ENCODE peak calls at places on chromosomes 13 and 19, in eight cellular contexts. One of them, this sample, is unnamed.

GRCh38 chr13:91729859-91730258 is 331.4 kb downstream of the GPC5 start:
- DNase-seq in neuronal stem cell: no peak
- DNase-seq in left cardiac atrium: no peak
- DNase-seq in CD4-positive, alpha-beta T cell: no peak
- DNase-seq in SIG-M5: no peak
- DNase-seq in mesenteric fat pad: no peak
- DNase-seq in GM23338: no peak
- DNase-seq in anterior cingulate cortex: no peak
- DNase-seq in this sample: no peak

GRCh38 chr19:52034051-52034728 is 6.0 kb upstream of the ZNF614 start:
- DNase-seq in mesenteric fat pad: no peak
- DNase-seq in left cardiac atrium: no peak
- DNase-seq in neuronal stem cell: no peak
- DNase-seq in CD4-positive, alpha-beta T cell: no peak
- DNase-seq in anterior cingulate cortex: no peak
- DNase-seq in SIG-M5: no peak
- DNase-seq in GM23338: no peak
- DNase-seq in this sample: no peak

GRCh38 chr13:51942189-51942588 is 69.1 kb downstream of the ATP7B start:
- DNase-seq in SIG-M5: no peak
- DNase-seq in neuronal stem cell: no peak
- DNase-seq in anterior cingulate cortex: no peak
- DNase-seq in mesenteric fat pad: peak
- DNase-seq in left cardiac atrium: no peak
- DNase-seq in GM23338: no peak
- DNase-seq in CD4-positive, alpha-beta T cell: peak
- DNase-seq in this sample: no peak

GRCh38 chr19:11378319-11379189 is 4.1 kb downstream of the SWSAP1 start:
- DNase-seq in GM23338: peak
- DNase-seq in neuronal stem cell: peak
- DNase-seq in anterior cingulate cortex: peak
- DNase-seq in left cardiac atrium: peak
- DNase-seq in CD4-positive, alpha-beta T cell: no peak
- DNase-seq in mesenteric fat pad: no peak
- DNase-seq in SIG-M5: no peak
- DNase-seq in this sample: peak

GRCh38 chr19:40165362-40165937 is 25.8 kb upstream of the MAP3K10 start:
- DNase-seq in SIG-M5: no peak
- DNase-seq in GM23338: peak
- DNase-seq in anterior cingulate cortex: no peak
- DNase-seq in neuronal stem cell: peak
- DNase-seq in mesenteric fat pad: no peak
- DNase-seq in left cardiac atrium: peak
- DNase-seq in CD4-positive, alpha-beta T cell: peak
- DNase-seq in this sample: peak

GRCh38 chr19:10699650-10700335 is 1.4 kb upstream of the QTRT1 start:
- DNase-seq in left cardiac atrium: no peak
- DNase-seq in CD4-positive, alpha-beta T cell: peak
- DNase-seq in SIG-M5: no peak
- DNase-seq in anterior cingulate cortex: no peak
- DNase-seq in mesenteric fat pad: no peak
- DNase-seq in GM23338: peak
- DNase-seq in neuronal stem cell: no peak
- DNase-seq in this sample: peak

GRCh38 chr13:32228330-32229041 is 86.7 kb downstream of the ZAR1L start:
- DNase-seq in neuronal stem cell: no peak
- DNase-seq in left cardiac atrium: no peak
- DNase-seq in CD4-positive, alpha-beta T cell: no peak
- DNase-seq in anterior cingulate cortex: no peak
- DNase-seq in mesenteric fat pad: no peak
- DNase-seq in GM23338: peak
- DNase-seq in SIG-M5: no peak
- DNase-seq in this sample: peak

GRCh38 chr19:34096020-34096915 is 76.0 kb upstream of the LSM14A start:
- DNase-seq in mesenteric fat pad: no peak
- DNase-seq in anterior cingulate cortex: peak
- DNase-seq in neuronal stem cell: peak
- DNase-seq in SIG-M5: no peak
- DNase-seq in CD4-positive, alpha-beta T cell: no peak
- DNase-seq in left cardiac atrium: no peak
- DNase-seq in GM23338: peak
- DNase-seq in this sample: peak

GRCh38 chr13:66036024-66036614 is 1194.0 kb downstream of the PCDH9 start:
- DNase-seq in anterior cingulate cortex: no peak
- DNase-seq in neuronal stem cell: peak
- DNase-seq in SIG-M5: no peak
- DNase-seq in mesenteric fat pad: no peak
- DNase-seq in CD4-positive, alpha-beta T cell: no peak
- DNase-seq in left cardiac atrium: no peak
- DNase-seq in GM23338: peak
- DNase-seq in this sample: peak

GRCh38 chr19:28489126-28489660 is 723.8 kb downstream of the UQCRFS1 start:
- DNase-seq in mesenteric fat pad: no peak
- DNase-seq in neuronal stem cell: no peak
- DNase-seq in SIG-M5: no peak
- DNase-seq in anterior cingulate cortex: no peak
- DNase-seq in GM23338: peak
- DNase-seq in CD4-positive, alpha-beta T cell: no peak
- DNase-seq in left cardiac atrium: no peak
- DNase-seq in this sample: no peak

GRCh38 chr19:8210660-8211101 is 1.5 kb downstream of the CERS4 start:
- DNase-seq in neuronal stem cell: no peak
- DNase-seq in anterior cingulate cortex: no peak
- DNase-seq in SIG-M5: no peak
- DNase-seq in GM23338: no peak
- DNase-seq in left cardiac atrium: no peak
- DNase-seq in CD4-positive, alpha-beta T cell: no peak
- DNase-seq in mesenteric fat pad: no peak
- DNase-seq in this sample: no peak

GRCh38 chr13:91155512-91156114 is 191.9 kb upstream of the MIR17HG start:
- DNase-seq in neuronal stem cell: no peak
- DNase-seq in mesenteric fat pad: no peak
- DNase-seq in left cardiac atrium: no peak
- DNase-seq in CD4-positive, alpha-beta T cell: no peak
- DNase-seq in SIG-M5: no peak
- DNase-seq in GM23338: peak
- DNase-seq in anterior cingulate cortex: no peak
- DNase-seq in this sample: no peak

GRCh38 chr19:10104665-10105221 is 1.4 kb upstream of the PPAN start:
- DNase-seq in mesenteric fat pad: no peak
- DNase-seq in SIG-M5: no peak
- DNase-seq in GM23338: no peak
- DNase-seq in left cardiac atrium: no peak
- DNase-seq in CD4-positive, alpha-beta T cell: no peak
- DNase-seq in anterior cingulate cortex: no peak
- DNase-seq in neuronal stem cell: no peak
- DNase-seq in this sample: no peak

GRCh38 chr19:12880551-12881171 is 588 bp downstream of the DNASE2 start:
- DNase-seq in left cardiac atrium: peak
- DNase-seq in neuronal stem cell: no peak
- DNase-seq in mesenteric fat pad: no peak
- DNase-seq in anterior cingulate cortex: no peak
- DNase-seq in SIG-M5: no peak
- DNase-seq in CD4-positive, alpha-beta T cell: no peak
- DNase-seq in GM23338: peak
- DNase-seq in this sample: no peak

GRCh38 chr13:64052526-64052925 is 2636.9 kb upstream of the PCDH20 start:
- DNase-seq in neuronal stem cell: no peak
- DNase-seq in GM23338: no peak
- DNase-seq in mesenteric fat pad: no peak
- DNase-seq in left cardiac atrium: no peak
- DNase-seq in SIG-M5: no peak
- DNase-seq in anterior cingulate cortex: no peak
- DNase-seq in CD4-positive, alpha-beta T cell: no peak
- DNase-seq in this sample: no peak

GRCh38 chr19:30391052-30391451 is 18.9 kb downstream of the ZNF536 start:
- DNase-seq in SIG-M5: no peak
- DNase-seq in neuronal stem cell: no peak
- DNase-seq in mesenteric fat pad: peak
- DNase-seq in left cardiac atrium: no peak
- DNase-seq in GM23338: no peak
- DNase-seq in CD4-positive, alpha-beta T cell: no peak
- DNase-seq in anterior cingulate cortex: no peak
- DNase-seq in this sample: no peak

GRCh38 chr13:111791131-111791530 is 275.8 kb upstream of the SOX1 start:
- DNase-seq in GM23338: no peak
- DNase-seq in mesenteric fat pad: no peak
- DNase-seq in neuronal stem cell: no peak
- DNase-seq in anterior cingulate cortex: no peak
- DNase-seq in SIG-M5: no peak
- DNase-seq in left cardiac atrium: no peak
- DNase-seq in CD4-positive, alpha-beta T cell: no peak
- DNase-seq in this sample: peak

GRCh38 chr19:4376245-4376990 is 23.9 kb downstream of the SH3GL1 start:
- DNase-seq in GM23338: peak
- DNase-seq in mesenteric fat pad: no peak
- DNase-seq in CD4-positive, alpha-beta T cell: no peak
- DNase-seq in neuronal stem cell: no peak
- DNase-seq in SIG-M5: no peak
- DNase-seq in anterior cingulate cortex: no peak
- DNase-seq in left cardiac atrium: no peak
- DNase-seq in this sample: no peak

GRCh38 chr19:10566658-10567410 is 1.0 kb upstream of the KRI1 start:
- DNase-seq in CD4-positive, alpha-beta T cell: no peak
- DNase-seq in SIG-M5: no peak
- DNase-seq in GM23338: no peak
- DNase-seq in mesenteric fat pad: no peak
- DNase-seq in left cardiac atrium: peak
- DNase-seq in neuronal stem cell: no peak
- DNase-seq in anterior cingulate cortex: no peak
- DNase-seq in this sample: no peak

GRCh38 chr19:7676376-7676775 is 514 bp upstream of the MCEMP1 start:
- DNase-seq in left cardiac atrium: no peak
- DNase-seq in CD4-positive, alpha-beta T cell: no peak
- DNase-seq in neuronal stem cell: no peak
- DNase-seq in mesenteric fat pad: no peak
- DNase-seq in SIG-M5: peak
- DNase-seq in anterior cingulate cortex: no peak
- DNase-seq in GM23338: no peak
- DNase-seq in this sample: no peak

GRCh38 chr19:10352764-10353671 is 13.6 kb upstream of the ICAM3 start:
- DNase-seq in anterior cingulate cortex: no peak
- DNase-seq in mesenteric fat pad: no peak
- DNase-seq in CD4-positive, alpha-beta T cell: no peak
- DNase-seq in left cardiac atrium: peak
- DNase-seq in neuronal stem cell: peak
- DNase-seq in SIG-M5: no peak
- DNase-seq in GM23338: peak
- DNase-seq in this sample: no peak

GRCh38 chr13:21060827-21061076 is 634 bp downstream of the LATS2 start:
- DNase-seq in CD4-positive, alpha-beta T cell: no peak
- DNase-seq in mesenteric fat pad: no peak
- DNase-seq in GM23338: peak
- DNase-seq in left cardiac atrium: peak
- DNase-seq in SIG-M5: no peak
- DNase-seq in anterior cingulate cortex: no peak
- DNase-seq in neuronal stem cell: no peak
- DNase-seq in this sample: no peak

GRCh38 chr19:52190679-52191293 is 934 bp downstream of the PPP2R1A start:
- DNase-seq in CD4-positive, alpha-beta T cell: no peak
- DNase-seq in mesenteric fat pad: no peak
- DNase-seq in neuronal stem cell: peak
- DNase-seq in GM23338: peak
- DNase-seq in SIG-M5: no peak
- DNase-seq in anterior cingulate cortex: peak
- DNase-seq in left cardiac atrium: peak
- DNase-seq in this sample: peak

GRCh38 chr19:18606281-18607221 is at the start of gene CRLF1:
- DNase-seq in neuronal stem cell: no peak
- DNase-seq in GM23338: peak
- DNase-seq in CD4-positive, alpha-beta T cell: no peak
- DNase-seq in left cardiac atrium: no peak
- DNase-seq in mesenteric fat pad: no peak
- DNase-seq in SIG-M5: no peak
- DNase-seq in anterior cingulate cortex: no peak
- DNase-seq in this sample: no peak

This sample was measured in WERI-Rb-1.